ENCODE peak calls at places on chromosomes 6 and 20, in seven cellular contexts. P is aorta, C is psoas muscle, N is tibial artery, T is heart left ventricle, V is cardiac muscle cell, Z is HCT116. A is an unnamed sample.

GRCh38 chr6:161393839-161394364 is 120.0 kb upstream of the AGPAT4 start:
- DNase-seq in Z (peak), N (no peak), C (no peak), P (no peak), V (peak), T (peak), A (peak)

GRCh38 chr6:154888426-154888825 is 106.7 kb upstream of the TIAM2 start:
- DNase-seq in P (no peak), T (no peak), N (no peak), Z (no peak), V (no peak), C (no peak), A (no peak)

GRCh38 chr6:36493859-36494258 is 51.1 kb downstream of the KCTD20 start:
- DNase-seq in C (no peak), P (no peak), Z (no peak), N (no peak), T (no peak), V (no peak), A (no peak)

GRCh38 chr6:142011156-142011555 is 121.6 kb upstream of the GJE1 start:
- DNase-seq in N (no peak), Z (no peak), P (no peak), T (no peak), V (no peak), C (no peak), A (no peak)

GRCh38 chr6:119446623-119447008 is 97.1 kb upstream of the MAN1A1 start:
- DNase-seq in Z (no peak), N (peak), C (no peak), V (no peak), T (peak), P (no peak), A (no peak)

GRCh38 chr20:21510995-21511394 is 2.9 kb downstream of the NKX2-2 start:
- DNase-seq in T (no peak), C (no peak), P (no peak), V (no peak), N (no peak), Z (no peak), A (peak)

GRCh38 chr6:105482227-105482839 is 79.5 kb upstream of the PREP start:
- DNase-seq in T (peak), V (peak), Z (no peak), P (no peak), C (peak), N (no peak), A (no peak)

GRCh38 chr20:45857836-45858250 is 429 bp downstream of the ZSWIM3 start:
- DNase-seq in V (no peak), T (no peak), P (no peak), C (no peak), Z (no peak), N (no peak), A (no peak)

GRCh38 chr6:158086706-158087518 is 81.2 kb downstream of the SERAC1 start:
- DNase-seq in N (peak), Z (no peak), V (no peak), P (peak), C (no peak), T (no peak), A (no peak)

GRCh38 chr6:157223021-157223430 is 100.3 kb downstream of the TMEM242 start:
- DNase-seq in C (no peak), V (no peak), Z (no peak), P (no peak), N (peak), T (no peak), A (no peak)

GRCh38 chr6:46220351-46221220 is 49.8 kb upstream of the ENPP5 start:
- DNase-seq in T (no peak), Z (no peak), C (no peak), P (no peak), N (no peak), V (no peak), A (no peak)

GRCh38 chr6:46218457-46218856 is 47.7 kb upstream of the ENPP5 start:
- DNase-seq in P (no peak), N (no peak), V (no peak), C (no peak), T (no peak), Z (no peak), A (no peak)

GRCh38 chr6:46222286-46222685 is 51.5 kb upstream of the ENPP5 start:
- DNase-seq in N (no peak), V (no peak), Z (no peak), T (no peak), P (no peak), C (no peak), A (no peak)

GRCh38 chr6:46219661-46220060 is 48.9 kb upstream of the ENPP5 start:
- DNase-seq in Z (no peak), V (no peak), C (no peak), P (no peak), N (no peak), T (no peak), A (no peak)

GRCh38 chr6:46221221-46221793 is 50.5 kb upstream of the ENPP5 start:
- DNase-seq in C (no peak), N (no peak), Z (peak), V (peak), P (no peak), T (no peak), A (peak)
- H3K4me3 ChIP-seq in C (no peak), N (no peak), Z (no peak), V (no peak), P (no peak), T (no peak), A (no peak)

DNA sequence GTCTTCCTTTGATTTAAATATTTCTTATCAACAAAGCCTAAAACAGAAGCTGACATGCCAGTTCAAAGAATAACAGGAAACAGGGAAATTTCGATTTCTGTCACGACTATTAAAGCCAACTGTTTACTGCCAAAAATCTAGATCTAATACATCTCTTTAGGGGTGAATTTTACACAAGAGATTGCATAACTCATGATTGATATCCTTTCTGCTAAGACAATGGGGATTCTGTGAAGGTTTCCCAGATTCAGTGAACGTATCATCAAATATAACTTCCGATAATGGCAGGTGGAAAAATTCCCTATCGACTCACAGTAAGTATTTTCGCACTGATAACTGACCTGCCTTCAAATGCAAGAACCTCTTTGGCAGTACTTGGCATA is 42.9 kb downstream of the NHSL1 start:
- DNase-seq in N (no peak), P (no peak), V (no peak), T (no peak), C (no peak), Z (no peak), A (no peak)
- H3K27ac ChIP-seq in N (no peak), P (no peak), V (no peak), T (no peak), C (no peak), Z (peak), A (no peak)

GRCh38 chr6:6588924-6589696 is 590 bp downstream of the LY86 start:
- DNase-seq in P (no peak), V (no peak), T (no peak), C (no peak), Z (no peak), N (no peak), A (no peak)
- H3K4me3 ChIP-seq in P (no peak), V (no peak), T (peak), C (peak), Z (no peak), N (peak), A (no peak)

DNA sequence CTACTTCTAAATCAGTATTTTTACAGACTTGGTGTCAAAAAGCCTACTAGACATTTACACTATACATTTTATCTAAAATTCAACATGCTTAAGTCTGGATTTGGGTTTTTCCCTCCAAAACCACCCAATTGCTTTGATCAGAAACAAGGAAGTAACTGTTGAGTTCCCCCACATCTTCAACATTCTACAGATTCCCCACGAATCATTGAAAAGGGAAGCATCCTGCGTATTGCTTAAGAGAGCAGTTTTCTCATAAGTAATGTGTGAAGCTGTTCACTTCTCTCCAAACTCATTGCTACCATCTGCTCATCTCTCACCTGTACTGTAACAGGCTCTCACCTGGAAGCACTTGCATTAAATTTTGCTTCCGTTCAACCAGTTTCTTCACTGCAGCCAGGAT is 36.4 kb upstream of the RNF144B start:
- DNase-seq in N (no peak), P (no peak), T (no peak), Z (no peak), V (no peak), C (no peak), A (no peak)
- H3K27ac ChIP-seq in N (no peak), P (no peak), T (no peak), Z (no peak), V (no peak), C (no peak), A (no peak)

GRCh38 chr20:48930878-48931277 is 9.4 kb downstream of the ARFGEF2 start:
- DNase-seq in N (no peak), C (no peak), V (no peak), Z (no peak), T (no peak), P (no peak), A (no peak)

GRCh38 chr20:48932375-48932941 is 10.9 kb downstream of the ARFGEF2 start:
- DNase-seq in P (no peak), C (no peak), V (no peak), N (no peak), T (no peak), Z (no peak), A (peak)

GRCh38 chr20:48930035-48930434 is 8.5 kb downstream of the ARFGEF2 start:
- DNase-seq in C (no peak), N (no peak), P (no peak), Z (no peak), V (no peak), T (no peak), A (no peak)

GRCh38 chr20:48931527-48932374 is 10.2 kb downstream of the ARFGEF2 start:
- DNase-seq in C (no peak), V (no peak), Z (no peak), N (no peak), T (no peak), P (peak), A (no peak)

GRCh38 chr20:48933017-48933766 is 11.7 kb downstream of the ARFGEF2 start:
- DNase-seq in V (no peak), T (no peak), P (peak), Z (no peak), N (no peak), C (no peak), A (no peak)
- H3K4me3 ChIP-seq in V (no peak), T (no peak), P (no peak), Z (no peak), N (no peak), C (no peak), A (no peak)

GRCh38 chr20:54362283-54362682 is 113.1 kb upstream of the DOK5 start:
- DNase-seq in V (no peak), P (no peak), T (no peak), C (no peak), Z (no peak), N (no peak), A (no peak)
- H3K27ac ChIP-seq in V (no peak), P (no peak), T (no peak), C (no peak), Z (no peak), N (no peak), A (no peak)

GRCh38 chr20:38357653-38358207 is 11.4 kb downstream of the LBP start:
- DNase-seq in Z (no peak), C (no peak), V (no peak), N (no peak), T (no peak), P (no peak), A (no peak)
- H3K4me3 ChIP-seq in Z (no peak), C (no peak), V (no peak), N (no peak), T (no peak), P (no peak), A (no peak)